ENCODE peak calls at places on chromosomes 11 and 22, in ten cellular contexts. One of them, this sample, is unnamed.

GRCh38 chr11:73387594-73388021 is 11.4 kb downstream of the RELT start:
- DNase-seq in T-helper 1 cell: no peak
- DNase-seq in activated effector memory CD4-positive, alpha-beta T cell treated with Interleukin-2 at 50 U/mL for 16 hours: no peak
- DNase-seq in Peyer's patch: no peak
- DNase-seq in GF-D8: peak
- DNase-seq in activated naive CD4-positive, alpha-beta T cell treated with anti-CD3 and anti-CD28 coated beads for 36 hours: no peak
- DNase-seq in NCI-H345: no peak
- DNase-seq in colonic mucosa: no peak
- DNase-seq in AG09319: no peak
- DNase-seq in DMS53: no peak
- DNase-seq in this sample: peak

GRCh38 chr22:36328635-36329216 is 59.0 kb downstream of the MYH9 start:
- DNase-seq in T-helper 1 cell: no peak
- DNase-seq in activated effector memory CD4-positive, alpha-beta T cell treated with Interleukin-2 at 50 U/mL for 16 hours: no peak
- DNase-seq in Peyer's patch: peak
- DNase-seq in GF-D8: peak
- DNase-seq in activated naive CD4-positive, alpha-beta T cell treated with anti-CD3 and anti-CD28 coated beads for 36 hours: peak
- DNase-seq in NCI-H345: no peak
- DNase-seq in colonic mucosa: no peak
- DNase-seq in AG09319: no peak
- DNase-seq in DMS53: peak
- DNase-seq in this sample: peak

GRCh38 chr11:73159297-73159696 is 17.2 kb upstream of the FCHSD2 start:
- DNase-seq in T-helper 1 cell: no peak
- DNase-seq in activated effector memory CD4-positive, alpha-beta T cell treated with Interleukin-2 at 50 U/mL for 16 hours: no peak
- DNase-seq in Peyer's patch: no peak
- DNase-seq in GF-D8: no peak
- DNase-seq in activated naive CD4-positive, alpha-beta T cell treated with anti-CD3 and anti-CD28 coated beads for 36 hours: no peak
- DNase-seq in NCI-H345: no peak
- DNase-seq in colonic mucosa: no peak
- DNase-seq in AG09319: no peak
- DNase-seq in DMS53: no peak
- DNase-seq in this sample: no peak

GRCh38 chr11:79328402-79328801 is 112.4 kb downstream of the TENM4 start:
- DNase-seq in T-helper 1 cell: no peak
- DNase-seq in activated effector memory CD4-positive, alpha-beta T cell treated with Interleukin-2 at 50 U/mL for 16 hours: no peak
- DNase-seq in Peyer's patch: no peak
- DNase-seq in GF-D8: no peak
- DNase-seq in activated naive CD4-positive, alpha-beta T cell treated with anti-CD3 and anti-CD28 coated beads for 36 hours: no peak
- DNase-seq in NCI-H345: no peak
- DNase-seq in colonic mucosa: no peak
- DNase-seq in AG09319: no peak
- DNase-seq in DMS53: no peak
- DNase-seq in this sample: no peak

GRCh38 chr11:11842426-11843008 is 745 bp downstream of the USP47 start:
- DNase-seq in T-helper 1 cell: peak
- DNase-seq in activated effector memory CD4-positive, alpha-beta T cell treated with Interleukin-2 at 50 U/mL for 16 hours: peak
- DNase-seq in Peyer's patch: peak
- DNase-seq in GF-D8: peak
- DNase-seq in activated naive CD4-positive, alpha-beta T cell treated with anti-CD3 and anti-CD28 coated beads for 36 hours: peak
- DNase-seq in NCI-H345: peak
- DNase-seq in colonic mucosa: peak
- DNase-seq in AG09319: peak
- DNase-seq in DMS53: peak
- DNase-seq in this sample: no peak

GRCh38 chr11:94376841-94377240 is 24.4 kb downstream of the GPR83 start:
- DNase-seq in T-helper 1 cell: no peak
- DNase-seq in activated effector memory CD4-positive, alpha-beta T cell treated with Interleukin-2 at 50 U/mL for 16 hours: no peak
- DNase-seq in Peyer's patch: no peak
- DNase-seq in GF-D8: no peak
- DNase-seq in activated naive CD4-positive, alpha-beta T cell treated with anti-CD3 and anti-CD28 coated beads for 36 hours: no peak
- DNase-seq in NCI-H345: no peak
- DNase-seq in colonic mucosa: no peak
- DNase-seq in AG09319: no peak
- DNase-seq in DMS53: peak
- DNase-seq in this sample: no peak

GRCh38 chr11:86916330-86916729 is 38.9 kb downstream of the FZD4 start:
- DNase-seq in T-helper 1 cell: no peak
- DNase-seq in activated effector memory CD4-positive, alpha-beta T cell treated with Interleukin-2 at 50 U/mL for 16 hours: no peak
- DNase-seq in Peyer's patch: no peak
- DNase-seq in GF-D8: no peak
- DNase-seq in activated naive CD4-positive, alpha-beta T cell treated with anti-CD3 and anti-CD28 coated beads for 36 hours: no peak
- DNase-seq in NCI-H345: no peak
- DNase-seq in colonic mucosa: no peak
- DNase-seq in AG09319: no peak
- DNase-seq in DMS53: peak
- DNase-seq in this sample: no peak

GRCh38 chr11:60127311-60127811 is 38.9 kb downstream of the MS4A2 start:
- DNase-seq in T-helper 1 cell: no peak
- DNase-seq in activated effector memory CD4-positive, alpha-beta T cell treated with Interleukin-2 at 50 U/mL for 16 hours: no peak
- DNase-seq in Peyer's patch: no peak
- DNase-seq in GF-D8: no peak
- DNase-seq in activated naive CD4-positive, alpha-beta T cell treated with anti-CD3 and anti-CD28 coated beads for 36 hours: no peak
- DNase-seq in NCI-H345: no peak
- DNase-seq in colonic mucosa: no peak
- DNase-seq in AG09319: no peak
- DNase-seq in DMS53: no peak
- DNase-seq in this sample: no peak